ENCODE peak calls at places on chromosomes 12 and 14, in ten cellular contexts. O is GM04504; F is OCI-M1; S is activated T-helper 1 cell treated with anti-CD3 and anti-CD28 coated beads, Interleukin-2, amount 50 U/mL, for 16 hours; C is GM12865; P is WERI-Rb-1; M is astrocyte of the spinal cord; W is H4; N is PC-9; A is HS-27A. T is an unnamed sample.

GRCh38 chr14:74299061-74299545 is 3.6 kb downstream of the ABCD4 start:
- DNase-seq in O (no peak), F (no peak), S (no peak), C (no peak), P (no peak), M (peak; percentile 36), W (no peak), N (no peak), A (no peak), T (no peak)

GRCh38 chr14:103562385-103563088 is at the start of the genes BAG5 and COA8:
- DNase-seq in O (no peak), F (peak; percentile 90), S (peak; percentile 71), C (peak; percentile 93), P (peak; percentile 92), M (peak; percentile 84), W (peak; percentile 60), N (peak; percentile 86), A (peak; percentile 48), T (peak; percentile 91)

GRCh38 chr12:2858334-2858733 is 1.5 kb upstream of the TEX52 start:
- DNase-seq in O (no peak), F (no peak), S (no peak), C (no peak), P (no peak), M (no peak), W (no peak), N (no peak), A (no peak), T (no peak)

GRCh38 chr12:10395390-10395998 is 5.7 kb upstream of the KLRK1 start:
- DNase-seq in O (peak; percentile 85), F (no peak), S (no peak), C (peak; percentile 70), P (no peak), M (peak; percentile 93), W (peak; percentile 97), N (peak; percentile 89), A (no peak), T (no peak)

GRCh38 chr12:117013726-117014125 is 85.5 kb downstream of the TESC start:
- DNase-seq in O (no peak), F (no peak), S (no peak), C (no peak), P (no peak), M (peak; percentile 12), W (no peak), N (no peak), A (no peak), T (no peak)

GRCh38 chr12:17763365-17763764 is 326.6 kb downstream of the RERGL start:
- DNase-seq in O (no peak), F (no peak), S (no peak), C (no peak), P (no peak), M (no peak), W (no peak), N (no peak), A (no peak), T (no peak)

GRCh38 chr12:100584261-100584660 is 10.8 kb downstream of the GAS2L3 start:
- DNase-seq in O (no peak), F (no peak), S (no peak), C (no peak), P (no peak), M (no peak), W (no peak), N (no peak), A (no peak), T (no peak)

GRCh38 chr14:24815543-24815942 is 181.6 kb upstream of the GZMB start:
- DNase-seq in O (no peak), F (no peak), S (no peak), C (no peak), P (no peak), M (no peak), W (no peak), N (no peak), A (no peak), T (no peak)

GRCh38 chr12:88122666-88123065 is 19.2 kb downstream of the CEP290 start:
- DNase-seq in O (no peak), F (no peak), S (no peak), C (no peak), P (no peak), M (no peak), W (no peak), N (no peak), A (no peak), T (no peak)

GRCh38 chr14:101035466-101036225 is 132.1 kb upstream of the RTL1 start:
- DNase-seq in O (no peak), F (no peak), S (no peak), C (no peak), P (no peak), M (no peak), W (no peak), N (no peak), A (no peak), T (peak; percentile 2)

GRCh38 chr14:89340200-89340667 is 76.8 kb downstream of the FOXN3 start:
- DNase-seq in O (no peak), F (no peak), S (no peak), C (no peak), P (no peak), M (peak; percentile 19), W (peak; percentile 41), N (no peak), A (no peak), T (no peak)

GRCh38 chr12:104701301-104701700 is 244.6 kb downstream of the CHST11 start:
- DNase-seq in O (no peak), F (no peak), S (no peak), C (no peak), P (no peak), M (no peak), W (no peak), N (no peak), A (no peak), T (no peak)

GRCh38 chr12:4978737-4979136 is 64.9 kb upstream of the KCNA5 start:
- DNase-seq in O (no peak), F (no peak), S (no peak), C (no peak), P (no peak), M (no peak), W (peak; percentile 54), N (no peak), A (no peak), T (no peak)

GRCh38 chr12:92469837-92470236 is 233.0 kb upstream of the PLEKHG7 start:
- DNase-seq in O (no peak), F (no peak), S (no peak), C (peak; percentile 73), P (no peak), M (peak; percentile 38), W (no peak), N (no peak), A (peak; percentile 8), T (no peak)

GRCh38 chr14:101876539-101876938 is 87.8 kb upstream of the DYNC1H1 start:
- DNase-seq in O (peak; percentile 64), F (peak; percentile 80), S (peak; percentile 18), C (peak; percentile 95), P (no peak), M (no peak), W (no peak), N (no peak), A (no peak), T (peak; percentile 92)

GRCh38 chr12:40170593-40170992 is 54.2 kb upstream of the LRRK2 start:
- DNase-seq in O (no peak), F (no peak), S (no peak), C (no peak), P (no peak), M (no peak), W (no peak), N (no peak), A (no peak), T (no peak)

GRCh38 chr14:61381589-61381988 is 60.2 kb downstream of the PRKCH start:
- DNase-seq in O (no peak), F (no peak), S (no peak), C (peak; percentile 38), P (no peak), M (no peak), W (no peak), N (peak; percentile 61), A (no peak), T (no peak)

GRCh38 chr14:31090872-31091764 is 64.9 kb upstream of the STRN3 start:
- DNase-seq in O (peak; percentile 88), F (peak; percentile 30), S (no peak), C (no peak), P (no peak), M (peak; percentile 76), W (peak; percentile 90), N (peak; percentile 65), A (no peak), T (no peak)

GRCh38 chr12:116397148-116397547 is 119.7 kb upstream of the MED13L start:
- DNase-seq in O (no peak), F (no peak), S (no peak), C (no peak), P (no peak), M (peak; percentile 60), W (no peak), N (peak; percentile 50), A (no peak), T (no peak)

T was measured in BE2C.